ENCODE peak calls at places on chromosome 5, in seven cellular contexts. B is ELR; P is NCI-H774; D is hepatocyte; O is T-helper 2 cell; G is stimulated activated CD8-positive, alpha-beta memory T cell treated with anti-CD3 and anti-CD28 coated beads, Interleukin-4, amount 100 ng/mL, for 1 hour; Z is heart left ventricle. H is an unnamed sample.

GRCh38 chr5:173454381-173454763 is 126.2 kb upstream of the STC2 start:
- DNase-seq in B (peak), P (no peak), D (peak), O (no peak), G (no peak), Z (no peak), H (no peak)

GRCh38 chr5:128493657-128494329 is 44.3 kb downstream of the FBN2 start:
- DNase-seq in B (no peak), P (no peak), D (no peak), O (no peak), G (no peak), Z (no peak), H (no peak)

GRCh38 chr5:81945867-81946266 is 26.0 kb upstream of the ATG10 start:
- DNase-seq in B (no peak), P (no peak), D (no peak), O (no peak), G (no peak), Z (no peak), H (no peak)

GRCh38 chr5:29051509-29051908 is 2013.1 kb upstream of the CDH9 start:
- DNase-seq in B (no peak), P (no peak), D (no peak), O (no peak), G (no peak), Z (no peak), H (no peak)

GRCh38 chr5:36692791-36693763 is 86.7 kb downstream of the SLC1A3 start:
- DNase-seq in B (peak), P (peak), D (peak), O (no peak), G (no peak), Z (peak), H (peak)

GRCh38 chr5:134626369-134627014 is 6.1 kb downstream of the SAR1B start:
- DNase-seq in B (peak), P (no peak), D (peak), O (no peak), G (no peak), Z (no peak), H (no peak)

GRCh38 chr5:371811-372555 is 50.5 kb downstream of the AHRR start:
- DNase-seq in B (peak), P (no peak), D (no peak), O (no peak), G (no peak), Z (peak), H (peak)

GRCh38 chr5:59656351-59657254 is 236.9 kb downstream of the PDE4D start:
- DNase-seq in B (peak), P (no peak), D (no peak), O (no peak), G (no peak), Z (no peak), H (peak)

GRCh38 chr5:127959152-127959764 is 124.3 kb upstream of the SLC12A2 start:
- DNase-seq in B (peak), P (peak), D (peak), O (no peak), G (no peak), Z (peak), H (peak)

GRCh38 chr5:177346820-177347219 is 4.6 kb downstream of the LMAN2 start:
- DNase-seq in B (no peak), P (no peak), D (no peak), O (no peak), G (no peak), Z (no peak), H (no peak)

GRCh38 chr5:127799293-127799905 is 96.2 kb downstream of the CCDC192 start:
- DNase-seq in B (no peak), P (no peak), D (no peak), O (no peak), G (no peak), Z (no peak), H (no peak)

GRCh38 chr5:95901676-95902646 is 59.7 kb downstream of the ELL2 start:
- DNase-seq in B (peak), P (no peak), D (no peak), O (no peak), G (no peak), Z (no peak), H (no peak)

GRCh38 chr5:157175071-157175612 is 5.5 kb upstream of the ITK start:
- DNase-seq in B (no peak), P (no peak), D (no peak), O (no peak), G (no peak), Z (no peak), H (no peak)

GRCh38 chr5:139369181-139369580 is 13.9 kb downstream of the SLC23A1 start:
- DNase-seq in B (no peak), P (no peak), D (no peak), O (no peak), G (no peak), Z (no peak), H (no peak)

GRCh38 chr5:57499262-57500050 is 16.8 kb upstream of the ACTBL2 start:
- DNase-seq in B (peak), P (peak), D (peak), O (no peak), G (no peak), Z (no peak), H (peak)

GRCh38 chr5:102903074-102903871 is 148.2 kb downstream of the PAM start:
- DNase-seq in B (peak), P (peak), D (no peak), O (no peak), G (no peak), Z (no peak), H (no peak)

GRCh38 chr5:98096155-98096554 is 677.3 kb upstream of the RGMB start:
- DNase-seq in B (peak), P (no peak), D (no peak), O (no peak), G (no peak), Z (no peak), H (no peak)

GRCh38 chr5:14204785-14205321 is 61.7 kb downstream of the TRIO start:
- DNase-seq in B (peak), P (peak), D (peak), O (no peak), G (no peak), Z (peak), H (peak)

GRCh38 chr5:150119421-150120061 is 33.2 kb upstream of the CSF1R start:
- DNase-seq in B (no peak), P (no peak), D (no peak), O (no peak), G (no peak), Z (peak), H (no peak)

GRCh38 chr5:16704945-16705344 is 88.1 kb upstream of the RETREG1 start:
- DNase-seq in B (no peak), P (no peak), D (no peak), O (no peak), G (no peak), Z (no peak), H (no peak)

GRCh38 chr5:169071-169727 is 22.1 kb upstream of the LRRC14B start:
- DNase-seq in B (peak), P (no peak), D (no peak), O (no peak), G (no peak), Z (no peak), H (no peak)

GRCh38 chr5:67672633-67673032 is 476.0 kb upstream of the CD180 start:
- DNase-seq in B (no peak), P (no peak), D (no peak), O (no peak), G (no peak), Z (no peak), H (peak)

GRCh38 chr5:80960531-80961375 is 590 bp downstream of the RASGRF2 start:
- DNase-seq in B (peak), P (no peak), D (peak), O (peak), G (no peak), Z (peak), H (no peak)

GRCh38 chr5:44870430-44870829 is 61.7 kb downstream of the MRPS30 start:
- DNase-seq in B (no peak), P (no peak), D (no peak), O (no peak), G (no peak), Z (no peak), H (no peak)

GRCh38 chr5:93035194-93035593 is 545.8 kb downstream of the NR2F1-AS1 start:
- DNase-seq in B (no peak), P (no peak), D (peak), O (no peak), G (no peak), Z (no peak), H (no peak)

GRCh38 chr5:50415912-50416311 is 25.2 kb downstream of the EMB start:
- DNase-seq in B (no peak), P (no peak), D (no peak), O (peak), G (no peak), Z (no peak), H (peak)

GRCh38 chr5:88675159-88675757 is 207.7 kb downstream of the MEF2C start:
- DNase-seq in B (no peak), P (peak), D (no peak), O (no peak), G (no peak), Z (no peak), H (no peak)